ENCODE peak calls at places on chromosomes 4 and X, in ten cellular contexts. K is sigmoid colon, D is IMR-90, Z is endothelial cell, G is ascending aorta, X is ovary, C is left ventricle myocardium inferior, M is NB4, T is MM.1S, Q is Peyer's patch. B is an unnamed sample.

GRCh38 chrX:69504626-69505612 is 793 bp downstream of the NALF2 start:
- DNase-seq in K (no peak), D (no peak), Z (no peak), G (no peak), X (no peak), C (no peak), M (no peak), T (no peak), Q (no peak), B (no peak)

GRCh38 chr4:168995537-168996295 is 14.3 kb downstream of the CBR4 start:
- DNase-seq in K (no peak), D (peak), Z (no peak), G (no peak), X (no peak), C (no peak), M (peak), T (no peak), Q (no peak), B (no peak)

GRCh38 chr4:121977251-121978168 is 25.6 kb upstream of the TRPC3 start:
- DNase-seq in K (no peak), D (peak), Z (no peak), G (no peak), X (no peak), C (no peak), M (peak), T (peak), Q (peak), B (no peak)

GRCh38 chr4:156786713-156787112 is 184.9 kb downstream of the PDGFC start:
- DNase-seq in K (no peak), D (no peak), Z (no peak), G (no peak), X (no peak), C (no peak), M (no peak), T (no peak), Q (no peak), B (no peak)

GRCh38 chr4:172707622-172708021 is 461.0 kb upstream of the GALNT7 start:
- DNase-seq in K (no peak), D (no peak), Z (no peak), G (no peak), X (no peak), C (no peak), M (no peak), T (no peak), Q (no peak), B (no peak)

GRCh38 chr4:137700751-137701150 is 168.5 kb upstream of the PCDH18 start:
- DNase-seq in K (no peak), D (peak), Z (no peak), G (no peak), X (no peak), C (no peak), M (no peak), T (no peak), Q (no peak), B (no peak)

GRCh38 chr4:59973496-59973895 is 1226.6 kb upstream of the ADGRL3 start:
- DNase-seq in K (no peak), D (no peak), Z (no peak), G (no peak), X (no peak), C (no peak), M (no peak), T (no peak), Q (no peak), B (no peak)

GRCh38 chrX:13897571-13897970 is 80.7 kb upstream of the GPM6B start:
- DNase-seq in K (no peak), D (no peak), Z (no peak), G (no peak), X (no peak), C (no peak), M (no peak), T (no peak), Q (no peak), B (no peak)

DNA sequence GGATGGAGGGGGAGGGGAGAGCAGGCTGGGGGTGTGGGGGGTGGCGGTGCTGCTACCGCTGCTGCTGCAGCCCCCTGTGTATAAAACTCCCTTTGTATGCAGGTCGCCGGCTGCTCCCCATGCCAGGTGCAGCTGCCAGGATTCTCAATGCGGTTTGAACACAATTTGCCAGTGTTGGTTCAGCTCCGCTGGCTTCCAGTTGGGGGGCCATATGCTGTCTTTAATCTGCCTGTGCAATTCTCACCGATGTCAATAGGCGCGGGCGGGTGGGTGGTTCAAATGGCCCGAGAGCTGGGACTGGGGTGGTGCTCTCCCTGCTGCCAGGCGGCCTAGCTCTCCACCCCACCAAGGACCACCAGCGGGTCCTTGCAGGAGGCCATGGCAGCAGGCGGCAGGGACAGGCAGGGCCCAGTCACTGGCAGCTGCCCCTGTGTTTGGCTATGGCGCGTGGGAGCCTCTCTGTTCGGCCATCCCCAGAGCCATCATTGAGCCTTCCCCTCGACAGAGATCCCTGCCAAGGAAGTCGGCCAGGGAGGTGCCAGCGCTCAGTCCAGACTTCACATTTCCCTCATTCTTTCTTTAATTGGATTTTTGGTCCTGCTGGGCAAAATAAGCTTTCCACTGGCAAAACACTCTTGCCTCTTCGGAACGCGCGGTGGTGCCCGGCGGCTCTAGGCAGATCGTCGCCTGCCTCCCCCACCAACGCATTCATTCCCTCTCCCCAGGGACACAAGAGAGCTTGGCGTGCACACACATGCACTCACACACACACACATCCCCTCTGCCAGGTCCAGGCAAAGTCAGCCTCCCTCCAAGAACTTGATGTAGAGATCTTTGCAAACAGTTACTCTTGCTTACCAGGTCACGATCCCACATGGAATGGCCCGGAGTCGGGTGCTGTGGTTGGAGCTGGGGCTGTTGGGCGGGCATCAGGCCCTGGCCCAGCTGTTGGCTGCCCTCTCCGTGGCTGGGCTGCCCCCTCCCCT is 257.3 kb downstream of the BCOR start:
- DNase-seq in K (no peak), D (no peak), Z (no peak), G (no peak), X (no peak), C (no peak), M (no peak), T (no peak), Q (no peak), B (no peak)
- TF ChIP-seq CTCF in K (no peak), D (no peak), Z (no peak), G (no peak), X (no peak), C (no peak), M (no peak), T (no peak), Q (no peak), B (no peak)

DNA sequence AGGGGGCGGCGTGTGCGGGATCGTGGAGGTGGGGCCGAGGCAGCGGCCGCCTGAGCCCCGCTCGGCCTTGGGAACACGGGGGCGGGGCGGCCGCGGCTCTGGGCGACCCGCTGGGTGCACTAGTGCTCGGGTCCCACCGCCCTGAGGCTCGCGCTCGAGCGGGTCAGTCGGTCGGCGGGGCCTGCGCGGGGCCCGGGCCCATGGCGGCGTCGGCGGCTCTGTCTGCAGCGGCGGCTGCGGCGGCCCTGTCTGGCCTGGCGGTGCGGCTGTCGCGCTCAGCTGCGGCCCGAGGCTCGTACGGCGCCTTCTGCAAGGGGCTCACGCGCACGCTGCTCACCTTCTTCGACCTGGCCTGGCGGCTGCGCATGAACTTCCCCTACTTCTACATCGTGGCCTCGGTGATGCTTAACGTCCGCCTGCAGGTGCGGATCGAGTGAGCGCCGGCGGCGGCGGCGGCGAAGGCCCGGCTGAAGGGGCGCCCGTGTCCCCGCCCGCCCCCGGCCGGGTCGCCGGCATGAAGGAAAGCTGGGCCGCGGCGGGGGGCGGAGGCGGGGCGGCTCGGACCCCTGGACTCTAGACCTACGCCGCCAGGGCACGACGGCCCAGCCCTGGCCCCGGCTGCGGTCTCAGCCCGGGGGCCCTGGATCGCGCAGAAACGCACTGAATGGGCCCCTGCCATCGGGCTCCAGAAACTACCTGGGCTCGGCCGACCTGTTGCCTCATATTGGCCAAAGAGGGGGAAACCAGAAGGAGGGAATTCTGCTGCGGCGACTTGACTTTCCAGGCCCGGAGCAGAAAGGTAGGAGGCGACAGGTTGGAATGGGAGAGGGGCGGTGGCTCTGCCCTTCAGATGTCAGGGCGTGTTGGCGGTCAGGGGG is at the start of gene SMIM10L2A:
- DNase-seq in K (no peak), D (no peak), Z (no peak), G (no peak), X (no peak), C (no peak), M (no peak), T (no peak), Q (no peak), B (no peak)
- TF ChIP-seq CTCF in K (no peak), D (no peak), Z (no peak), G (no peak), X (no peak), C (no peak), M (no peak), T (no peak), Q (no peak), B (no peak)

GRCh38 chr4:18022572-18023039 is 1.1 kb upstream of the LCORL start:
- DNase-seq in K (no peak), D (peak), Z (no peak), G (no peak), X (no peak), C (no peak), M (no peak), T (peak), Q (no peak), B (no peak)

GRCh38 chr4:18020671-18021469 is 685 bp downstream of the LCORL start:
- DNase-seq in K (peak), D (peak), Z (peak), G (peak), X (peak), C (peak), M (peak), T (peak), Q (peak), B (peak)

GRCh38 chr4:18020145-18020670 is 1.3 kb downstream of the LCORL start:
- DNase-seq in K (no peak), D (peak), Z (no peak), G (no peak), X (no peak), C (no peak), M (peak), T (peak), Q (peak), B (no peak)

GRCh38 chr4:18021470-18021719 is 160 bp downstream of the LCORL start:
- DNase-seq in K (no peak), D (peak), Z (no peak), G (no peak), X (no peak), C (no peak), M (no peak), T (no peak), Q (no peak), B (no peak)

DNA sequence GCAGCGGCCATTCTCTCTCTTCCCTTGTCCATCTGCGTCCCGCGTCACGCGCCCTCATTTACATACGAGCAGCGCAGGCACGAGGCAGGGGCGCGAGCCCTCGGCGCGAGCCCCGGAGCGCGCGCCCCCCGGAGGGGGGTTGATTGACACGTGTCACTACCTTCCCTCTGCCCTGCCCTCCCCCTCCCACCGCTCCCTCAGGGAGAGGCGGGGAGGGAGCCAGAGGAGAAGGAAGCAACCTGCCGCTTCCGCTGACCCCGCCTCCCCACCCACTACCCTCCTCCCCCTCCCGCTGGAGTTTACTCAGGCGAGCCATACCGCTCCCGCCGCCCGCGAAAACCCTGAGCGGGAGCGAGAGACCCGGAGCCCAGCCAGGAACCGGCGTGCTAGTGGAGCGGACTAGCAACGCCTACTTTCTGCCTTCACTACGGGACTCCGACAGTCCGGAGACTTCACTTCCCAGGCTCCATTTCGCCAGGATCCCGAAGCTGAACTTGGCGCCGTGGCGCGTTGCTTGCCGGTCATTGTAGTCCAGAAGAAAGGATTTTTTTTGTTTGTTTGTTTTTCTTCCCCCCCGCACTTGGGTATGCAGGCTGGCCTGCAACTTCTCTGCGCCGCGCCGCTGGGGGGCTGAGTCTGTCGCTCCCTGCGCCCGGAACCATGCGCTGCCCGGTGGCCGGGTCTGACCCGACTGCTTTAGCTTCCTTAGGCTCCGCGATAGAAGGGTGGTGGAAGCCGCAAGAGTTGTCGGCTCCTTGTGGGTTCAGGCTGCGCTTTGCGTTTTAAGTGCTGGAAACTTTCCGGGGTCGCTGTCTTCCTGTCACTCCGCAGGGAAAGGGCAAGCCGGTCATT is at the start of gene LCORL:
- DNase-seq in K (peak), D (peak), Z (peak), G (peak), X (peak), C (peak), M (peak), T (peak), Q (peak), B (peak)
- TF ChIP-seq CTCF in K (no peak), D (no peak), Z (no peak), G (no peak), X (no peak), C (peak), M (no peak), T (peak), Q (no peak), B (no peak)

GRCh38 chrX:64642482-64642881 is 247.2 kb upstream of the MTMR8 start:
- DNase-seq in K (no peak), D (no peak), Z (peak), G (no peak), X (no peak), C (no peak), M (peak), T (peak), Q (no peak), B (no peak)
- TF ChIP-seq CTCF in K (no peak), D (no peak), Z (peak), G (no peak), X (no peak), C (no peak), M (peak), T (peak), Q (no peak), B (no peak)

DNA sequence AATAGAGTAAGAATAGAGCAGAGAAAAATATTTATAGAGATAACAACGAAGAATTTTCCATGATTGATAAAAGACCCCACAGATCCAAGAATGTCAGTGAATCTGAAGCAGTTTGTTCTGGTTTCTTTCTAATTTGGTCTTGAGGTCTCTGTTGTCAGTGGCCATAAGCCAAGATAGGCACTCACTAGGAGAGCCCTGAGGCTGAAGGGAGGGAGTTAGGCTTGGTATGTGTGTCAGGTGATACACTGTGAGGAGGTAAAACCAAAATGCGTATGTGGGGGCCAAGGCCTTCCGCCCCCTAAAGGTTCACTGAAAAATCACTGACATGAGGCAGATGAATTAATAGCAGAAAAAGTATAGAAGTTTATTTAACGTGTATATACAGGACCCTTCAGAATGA is 382.3 kb upstream of the HTR2C start:
- DNase-seq in K (no peak), D (no peak), Z (no peak), G (no peak), X (no peak), C (no peak), M (no peak), T (no peak), Q (no peak), B (no peak)
- TF ChIP-seq CTCF in K (no peak), D (no peak), Z (no peak), G (no peak), X (no peak), C (no peak), M (no peak), T (no peak), Q (no peak), B (no peak)

DNA sequence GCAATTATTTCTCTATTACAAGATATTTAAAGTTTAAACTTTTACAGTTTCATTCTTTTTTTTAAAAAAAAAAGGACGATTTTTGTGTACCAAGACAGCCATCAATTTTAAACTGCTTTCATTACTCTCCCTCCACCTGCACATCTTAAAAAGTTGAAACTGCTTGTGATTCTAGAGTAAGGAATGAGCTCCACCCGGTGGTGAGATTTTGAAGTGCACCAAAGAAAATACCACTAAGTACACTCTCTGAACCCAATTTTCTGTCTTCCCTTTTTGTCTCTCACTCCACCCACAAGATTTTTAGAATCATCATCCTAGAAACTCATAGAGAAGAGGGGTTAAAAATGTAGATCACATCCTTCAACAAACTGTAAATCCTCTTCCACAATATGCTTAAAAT is 91.3 kb upstream of the WDR44 start:
- DNase-seq in K (no peak), D (peak), Z (peak), G (no peak), X (peak), C (no peak), M (peak), T (peak), Q (peak), B (no peak)
- TF ChIP-seq CTCF in K (peak), D (peak), Z (peak), G (peak), X (peak), C (peak), M (peak), T (peak), Q (peak), B (no peak)

GRCh38 chrX:11040976-11041375 is 70.2 kb upstream of the HCCS start:
- DNase-seq in K (no peak), D (peak), Z (no peak), G (no peak), X (no peak), C (no peak), M (no peak), T (no peak), Q (no peak), B (no peak)

GRCh38 chrX:11040405-11040804 is 70.7 kb upstream of the HCCS start:
- DNase-seq in K (no peak), D (no peak), Z (no peak), G (no peak), X (no peak), C (no peak), M (no peak), T (no peak), Q (no peak), B (no peak)
- TF ChIP-seq CTCF in K (no peak), D (no peak), Z (no peak), G (no peak), X (no peak), C (no peak), M (no peak), T (no peak), Q (no peak), B (no peak)

DNA sequence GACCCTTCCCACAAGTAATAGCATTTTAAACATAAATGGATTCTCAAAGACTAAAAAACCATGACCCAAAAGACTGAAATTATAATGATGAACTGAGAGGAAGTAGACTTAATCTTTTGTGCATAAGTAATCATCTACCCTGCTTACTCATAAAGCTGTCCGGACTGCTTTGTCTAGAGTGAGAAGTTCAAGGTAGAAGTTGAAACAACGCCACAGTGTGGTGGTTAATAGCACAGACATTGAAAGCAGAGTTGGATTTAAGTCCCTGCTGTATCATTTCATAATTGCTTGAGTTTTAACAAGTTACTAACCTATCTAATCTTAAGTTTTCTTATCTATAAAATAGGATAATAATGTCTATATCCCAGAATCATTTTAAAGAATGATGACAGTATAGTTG is 346.5 kb downstream of the CENPC start:
- DNase-seq in K (no peak), D (no peak), Z (peak), G (no peak), X (no peak), C (no peak), M (peak), T (no peak), Q (no peak), B (no peak)
- TF ChIP-seq CTCF in K (no peak), D (no peak), Z (no peak), G (no peak), X (no peak), C (peak), M (peak), T (peak), Q (no peak), B (no peak)

DNA sequence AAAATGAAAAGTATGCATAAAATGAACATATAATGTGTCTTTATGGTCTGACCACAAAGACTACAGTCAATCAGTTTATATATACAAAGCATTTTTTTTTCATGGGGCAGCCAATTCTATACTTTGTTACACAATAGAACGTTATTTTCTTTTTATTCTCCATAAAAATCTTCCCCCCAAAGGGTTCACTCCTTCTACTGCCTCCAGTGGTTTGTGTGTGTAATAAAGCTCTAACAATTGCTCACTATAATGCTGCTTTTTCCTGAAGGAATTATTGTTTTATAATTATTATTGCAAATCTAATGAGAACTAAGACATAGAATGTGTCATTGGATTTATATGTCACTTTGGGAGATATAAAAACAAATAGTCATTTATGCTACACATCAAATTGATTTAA is 664.1 kb upstream of the PABPC4L start:
- DNase-seq in K (no peak), D (no peak), Z (no peak), G (no peak), X (no peak), C (no peak), M (no peak), T (no peak), Q (no peak), B (no peak)
- TF ChIP-seq CTCF in K (no peak), D (no peak), Z (no peak), G (no peak), X (no peak), C (no peak), M (no peak), T (no peak), Q (no peak), B (no peak)

GRCh38 chrX:131279197-131279596 is 9.9 kb downstream of the IGSF1 start:
- DNase-seq in K (no peak), D (no peak), Z (no peak), G (no peak), X (no peak), C (no peak), M (no peak), T (no peak), Q (no peak), B (no peak)
- TF ChIP-seq CTCF in K (no peak), D (no peak), Z (no peak), G (no peak), X (no peak), C (no peak), M (no peak), T (no peak), Q (no peak), B (no peak)